ENCODE peak calls at places on chromosomes 12 and 14, in four cellular contexts. N is activated naive CD4-positive, alpha-beta T cell treated with anti-CD3 and anti-CD28 coated beads, Interleukin-2, amount 50 U/mL, for 16 hours; W is NCI-H446; P is IMR-90. E is an unnamed sample.

GRCh38 chr12:67784831-67785230 is 136.3 kb downstream of the DYRK2 start:
- DNase-seq in N (no peak), W (no peak), P (no peak), E (no peak)

GRCh38 chr12:4441355-4442330 is 4.0 kb downstream of the FGF6 start:
- DNase-seq in N (no peak), W (no peak), P (no peak), E (peak; percentile 98)

GRCh38 chr12:102871014-102871413 is 46.0 kb downstream of the PAH start:
- DNase-seq in N (no peak), W (no peak), P (no peak), E (no peak)

GRCh38 chr12:11804130-11804529 is 154.7 kb downstream of the ETV6 start:
- DNase-seq in N (no peak), W (no peak), P (no peak), E (no peak)

GRCh38 chr12:129776977-129777667 is 126.7 kb downstream of the TMEM132D start:
- DNase-seq in N (no peak), W (no peak), P (no peak), E (no peak)

GRCh38 chr12:94178886-94179285 is 30.5 kb downstream of the PLXNC1 start:
- DNase-seq in N (no peak), W (no peak), P (no peak), E (no peak)

GRCh38 chr12:62848418-62848817 is 86.5 kb downstream of the PPM1H start:
- DNase-seq in N (no peak), W (no peak), P (peak; percentile 85), E (peak; percentile 13)

GRCh38 chr12:56488041-56488955 is at the start of gene GLS2:
- DNase-seq in N (peak; percentile 75), W (peak; percentile 65), P (peak; percentile 73), E (no peak)

GRCh38 chr12:98725481-98726247 is 80.6 kb downstream of the APAF1 start:
- DNase-seq in N (peak; percentile 44), W (peak; percentile 26), P (peak; percentile 80), E (peak; percentile 50)

GRCh38 chr12:89325495-89325894 is 26.8 kb downstream of the DUSP6 start:
- DNase-seq in N (no peak), W (no peak), P (no peak), E (no peak)

GRCh38 chr12:114681149-114681849 is 2.7 kb downstream of the TBX3 start:
- DNase-seq in N (no peak), W (no peak), P (peak; percentile 65), E (no peak)

GRCh38 chr12:26318661-26319068 is 123.3 kb downstream of the SSPN start:
- DNase-seq in N (no peak), W (no peak), P (peak; percentile 89), E (peak; percentile 73)

GRCh38 chr14:104561124-104561531 is 18.4 kb upstream of the C14orf180 start:
- DNase-seq in N (no peak), W (no peak), P (no peak), E (peak; percentile 30)

GRCh38 chr14:79510659-79511058 is 700.6 kb downstream of the DIO2 start:
- DNase-seq in N (no peak), W (peak; percentile 33), P (peak; percentile 65), E (no peak)

GRCh38 chr14:106844608-106845285 is 1318.4 kb downstream of the TMEM121 start:
- DNase-seq in N (peak; percentile 64), W (no peak), P (no peak), E (peak; percentile 45)

GRCh38 chr14:40368314-40368713 is 936.1 kb upstream of the FBXO33 start:
- DNase-seq in N (no peak), W (no peak), P (no peak), E (no peak)

GRCh38 chr12:3034067-3034750 is 43.0 kb upstream of the TSPAN9 start:
- DNase-seq in N (peak; percentile 31), W (peak; percentile 33), P (peak; percentile 71), E (peak; percentile 96)

GRCh38 chr14:99257673-99258221 is 14.2 kb downstream of the BCL11B start:
- DNase-seq in N (no peak), W (no peak), P (no peak), E (no peak)

GRCh38 chr12:105783983-105784947 is 354.5 kb downstream of the NUAK1 start:
- DNase-seq in N (no peak), W (no peak), P (no peak), E (no peak)

GRCh38 chr12:51391047-51391837 is at the start of gene GALNT6:
- DNase-seq in N (peak; percentile 73), W (no peak), P (no peak), E (no peak)

GRCh38 chr12:84738481-84738972 is 174.1 kb downstream of the SLC6A15 start:
- DNase-seq in N (no peak), W (no peak), P (peak; percentile 43), E (no peak)